ENCODE peak calls at places on chromosomes 1 and 21, in seven cellular contexts. X, A, J, M, Q, E and K are unnamed samples. For H3K4me1, the result is how much of the 10 kb centered on the place peaks cover.

GRCh38 chr1:22652881-22653316 is at the start of gene C1QB:
- DNase-seq in X (peak), A (no peak), J (no peak), M (no peak), Q (no peak), E (no peak), K (peak)

GRCh38 chr1:229886636-229887035 is 180.4 kb upstream of the GALNT2 start:
- DNase-seq in X (no peak), A (no peak), J (no peak), M (no peak), Q (no peak), E (no peak), K (no peak)

GRCh38 chr1:66294692-66295384 is 239.1 kb upstream of the SGIP1 start:
- DNase-seq in X (no peak), A (no peak), J (peak), M (peak), Q (peak), E (no peak), K (no peak)

GRCh38 chr1:66300986-66301451 is 232.9 kb upstream of the SGIP1 start:
- DNase-seq in X (no peak), A (peak), J (peak), M (no peak), Q (peak), E (no peak), K (no peak)

GRCh38 chr21:25234857-25235801 is 372.2 kb downstream of the MRPL39 start:
- DNase-seq in X (no peak), A (no peak), J (no peak), M (no peak), Q (no peak), E (no peak), K (no peak)

GRCh38 chr1:198523183-198523942 is 17.1 kb downstream of the ATP6V1G3 start:
- DNase-seq in X (no peak), A (peak), J (no peak), M (no peak), Q (no peak), E (no peak), K (no peak)

GRCh38 chr1:84366786-84367185 is 31.5 kb upstream of the DNASE2B start:
- DNase-seq in X (no peak), A (no peak), J (peak), M (no peak), Q (peak), E (no peak), K (no peak)

GRCh38 chr21:36780861-36781260 is 81.9 kb downstream of the SIM2 start:
- DNase-seq in X (no peak), A (no peak), J (no peak), M (no peak), Q (no peak), E (no peak), K (no peak)

GRCh38 chr1:181179980-181180964 is 91.8 kb downstream of the IER5 start:
- DNase-seq in X (peak), A (peak), J (peak), M (no peak), Q (peak), E (no peak), K (peak)

GRCh38 chr1:22176258-22176657 is 33.4 kb upstream of the WNT4 start:
- DNase-seq in X (no peak), A (no peak), J (no peak), M (no peak), Q (no peak), E (no peak), K (no peak)

GRCh38 chr1:201369209-201369608 is 8.3 kb downstream of the TNNT2 start:
- DNase-seq in X (peak), A (no peak), J (no peak), M (no peak), Q (no peak), E (no peak), K (no peak)

GRCh38 chr1:116310172-116310571 is 62.9 kb upstream of the ATP1A1 start:
- DNase-seq in X (no peak), A (no peak), J (no peak), M (no peak), Q (no peak), E (no peak), K (no peak)
- H3K4me1 ChIP-seq in X (under half), A (under half), J (under half), M (under half), Q (under half), E (under half), K (under half)

GRCh38 chr1:101253976-101254660 is 17.3 kb downstream of the S1PR1 start:
- DNase-seq in X (no peak), A (no peak), J (peak), M (no peak), Q (peak), E (no peak), K (no peak)
- H3K4me3 ChIP-seq in X (no peak), A (no peak), J (no peak), M (no peak), Q (no peak), E (no peak), K (no peak)

GRCh38 chr1:161180643-161181042 is 3.3 kb upstream of the B4GALT3 start:
- DNase-seq in X (no peak), A (no peak), J (no peak), M (peak), Q (no peak), E (no peak), K (no peak)
- H3K4me1 ChIP-seq in X (under half), A (half or more), J (under half), M (under half), Q (under half), E (half or more), K (under half)

GRCh38 chr1:43980255-43981134 is 1.5 kb downstream of the B4GALT2 start:
- DNase-seq in X (no peak), A (no peak), J (peak), M (no peak), Q (peak), E (no peak), K (no peak)
- H3K4me3 ChIP-seq in X (no peak), A (peak), J (peak), M (peak), Q (peak), E (peak), K (peak)

DNA sequence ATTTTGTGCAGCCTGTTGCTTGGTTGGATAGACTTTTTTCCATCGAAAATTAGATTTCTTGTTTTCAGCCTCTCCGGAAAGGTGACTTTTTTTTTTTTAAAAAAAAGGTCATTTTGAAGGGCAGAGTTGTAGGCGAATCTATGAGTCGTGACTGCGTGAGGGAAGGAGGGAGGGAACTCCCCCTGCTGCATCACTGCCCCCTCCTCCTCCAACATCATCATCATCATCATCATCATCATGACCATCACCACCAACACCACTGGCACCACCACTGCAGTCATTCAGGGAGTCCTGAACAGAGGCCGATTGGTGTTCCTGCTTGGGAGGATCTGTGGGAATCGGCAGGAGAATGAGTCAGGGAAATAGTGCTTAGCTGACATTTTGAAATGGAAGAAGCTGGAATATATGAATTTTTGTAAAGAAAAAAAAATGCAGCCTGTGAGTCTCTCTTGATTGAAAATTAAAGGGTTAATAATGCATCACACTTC is 1.2 kb downstream of the ATP1B1 start:
- DNase-seq in X (no peak), A (no peak), J (peak), M (peak), Q (peak), E (no peak), K (no peak)
- H3K4me1 ChIP-seq in X (under half), A (under half), J (under half), M (under half), Q (under half), E (half or more), K (under half)

GRCh38 chr1:102896771-102897170 is 211.6 kb downstream of the COL11A1 start:
- DNase-seq in X (no peak), A (no peak), J (no peak), M (no peak), Q (no peak), E (no peak), K (no peak)
- H3K4me3 ChIP-seq in X (no peak), A (no peak), J (no peak), M (no peak), Q (no peak), E (no peak), K (no peak)

DNA sequence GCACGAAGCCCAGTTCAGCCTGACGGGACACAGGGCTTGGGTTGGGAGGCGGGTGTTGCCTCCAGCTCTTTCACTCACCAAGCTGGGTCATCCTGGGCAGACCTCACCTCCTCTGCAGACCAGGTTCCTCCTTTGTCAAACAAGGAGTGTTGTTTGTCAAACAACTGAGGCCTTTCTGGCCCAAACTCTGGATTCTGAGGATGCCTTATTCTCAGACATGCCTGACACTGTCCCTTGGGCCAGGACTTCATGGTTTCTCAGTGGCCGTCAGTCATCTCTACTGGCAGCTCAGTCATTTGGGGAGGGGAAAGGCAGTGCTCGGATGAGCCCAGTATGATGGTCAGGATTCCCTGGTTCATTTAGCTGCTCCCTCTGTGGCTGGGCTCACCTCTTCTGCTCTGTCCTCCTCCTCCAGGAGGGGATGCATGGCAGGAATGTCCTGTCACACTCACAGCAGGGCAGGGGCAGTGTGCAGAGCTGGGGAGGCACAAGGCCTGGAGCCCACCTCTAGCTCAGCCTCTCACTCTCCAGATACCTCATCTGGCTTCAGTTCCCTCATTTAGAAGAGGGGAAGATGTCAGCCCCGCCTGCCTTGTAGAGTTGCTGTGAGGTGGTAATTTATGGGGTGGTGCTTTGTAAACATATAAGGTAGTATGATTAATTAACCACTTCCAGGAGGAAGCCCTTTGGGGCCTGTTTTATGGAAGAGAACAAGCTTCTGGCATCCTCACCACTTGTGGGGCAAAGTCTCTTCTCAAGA is 20.7 kb downstream of the SLC2A1 start:
- DNase-seq in X (no peak), A (no peak), J (no peak), M (peak), Q (no peak), E (peak), K (no peak)
- H3K4me1 ChIP-seq in X (under half), A (half or more), J (under half), M (half or more), Q (half or more), E (half or more), K (under half)